ENCODE peak calls at places on chromosomes 11 and 22, in six cellular contexts. C is A549, F is Peyer's patch, M is right lobe of liver, B is body of pancreas, G is tibial nerve. V is an unnamed sample.

GRCh38 chr11:122068096-122068495 is 47.9 kb downstream of the BLID start:
- DNase-seq in C (no peak), F (no peak), B (no peak), M (no peak), G (no peak), V (no peak)

GRCh38 chr11:2825886-2826678 is 59.5 kb downstream of the CDKN1C start:
- DNase-seq in M (no peak), G (peak; percentile 74), F (no peak), B (peak; percentile 59), C (peak; percentile 20), V (peak; percentile 30)

GRCh38 chr11:79441159-79441875 is 487 bp upstream of the TENM4 start:
- DNase-seq in C (no peak), B (no peak), F (no peak), M (no peak), G (no peak), V (peak; percentile 19)

GRCh38 chr11:68692115-68692514 is 7.8 kb downstream of the GAL start:
- DNase-seq in C (no peak), F (no peak), G (no peak), B (no peak), M (no peak), V (no peak)

GRCh38 chr11:76885390-76886097 is 24.8 kb downstream of the ACER3 start:
- DNase-seq in M (no peak), B (no peak), C (no peak), F (no peak), G (no peak), V (no peak)

GRCh38 chr11:18802381-18803257 is 11.0 kb upstream of the PTPN5 start:
- DNase-seq in G (no peak), M (no peak), F (peak; percentile 24), C (peak; percentile 66), B (peak; percentile 75), V (peak; percentile 44)

GRCh38 chr11:7548659-7549283 is 35.0 kb downstream of the PPFIBP2 start:
- DNase-seq in F (peak; percentile 27), G (no peak), M (peak; percentile 55), C (no peak), B (peak; percentile 58), V (peak; percentile 49)

GRCh38 chr11:70409871-70410270 is 11.5 kb downstream of the CTTN start:
- DNase-seq in M (no peak), C (no peak), G (no peak), F (no peak), B (no peak), V (no peak)

GRCh38 chr11:10533323-10533722 is 7.7 kb downstream of the RNF141 start:
- DNase-seq in G (no peak), M (no peak), B (no peak), C (no peak), F (no peak), V (no peak)

GRCh38 chr22:26672060-26672471 is 14.7 kb downstream of the MIAT start:
- DNase-seq in B (no peak), F (no peak), C (no peak), M (no peak), G (no peak), V (no peak)

GRCh38 chr22:30695351-30695762 is 683 bp downstream of the OSBP2 start:
- DNase-seq in F (no peak), M (no peak), C (no peak), G (no peak), B (peak; percentile 27), V (peak; percentile 34)

GRCh38 chr22:19911540-19912235 is 29.9 kb upstream of the COMT start:
- DNase-seq in C (no peak), M (no peak), F (no peak), B (no peak), G (no peak), V (no peak)

GRCh38 chr22:47626428-47627390 is 864.3 kb downstream of the TBC1D22A start:
- DNase-seq in F (peak; percentile 4), G (no peak), M (no peak), C (no peak), B (no peak), V (no peak)
- H3K9me3 ChIP-seq in F (no peaks in the 10 kb centered on the region), G (no peaks in the 10 kb centered on the region), M (no peaks in the 10 kb centered on the region), C (no peaks in the 10 kb centered on the region), B (no peaks in the 10 kb centered on the region), V (no peaks in the 10 kb centered on the region)

GRCh38 chr11:13251961-13252360 is 25.6 kb upstream of the BMAL1 start:
- DNase-seq in M (no peak), G (no peak), C (no peak), F (no peak), B (no peak), V (no peak)

GRCh38 chr11:13247606-13248320 is 29.8 kb upstream of the BMAL1 start:
- DNase-seq in F (no peak), M (no peak), B (no peak), C (no peak), G (no peak), V (no peak)

GRCh38 chr11:13249177-13249576 is 28.4 kb upstream of the BMAL1 start:
- DNase-seq in F (no peak), C (no peak), M (no peak), B (no peak), G (no peak), V (no peak)

DNA sequence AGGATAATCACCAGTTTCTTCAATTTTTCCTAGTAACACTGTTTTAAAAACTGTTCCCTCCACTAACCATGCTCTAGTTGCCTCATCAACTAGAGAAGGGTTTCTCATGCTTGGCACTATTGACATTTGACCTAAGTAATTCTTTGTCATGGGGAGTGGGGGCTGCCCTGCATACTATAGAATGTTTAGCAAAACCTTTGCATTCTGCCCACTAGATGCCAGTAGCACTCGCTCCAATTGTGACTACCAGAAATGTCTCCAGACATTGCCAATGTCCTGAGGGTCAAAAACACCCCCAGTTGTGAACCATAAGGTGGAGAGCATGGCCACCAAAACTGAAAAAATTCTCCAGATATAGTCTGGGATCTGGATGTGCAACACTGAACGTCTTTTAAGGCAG is 27.6 kb upstream of the BMAL1 start:
- DNase-seq in C (no peak), G (no peak), B (no peak), M (no peak), F (no peak), V (no peak)
- TF ChIP-seq POLR2A in C (no peak), G (no peak), B (no peak), M (no peak), F (no peak), V (no peak)

GRCh38 chr11:793556-793955 is 3.7 kb upstream of the CEND1 start:
- DNase-seq in B (peak; percentile 93), F (no peak), M (peak; percentile 31), C (no peak), G (no peak), V (no peak)

GRCh38 chr11:791658-792534 is 2.0 kb upstream of the CEND1 start:
- DNase-seq in G (no peak), B (no peak), C (no peak), F (no peak), M (no peak), V (no peak)

GRCh38 chr11:790721-791564 is 1.1 kb upstream of the CEND1 start:
- DNase-seq in C (no peak), M (no peak), B (no peak), F (no peak), G (no peak), V (no peak)

GRCh38 chr11:792873-793272 is 3.0 kb upstream of the CEND1 start:
- DNase-seq in C (no peak), G (no peak), B (no peak), F (no peak), M (no peak), V (no peak)

DNA sequence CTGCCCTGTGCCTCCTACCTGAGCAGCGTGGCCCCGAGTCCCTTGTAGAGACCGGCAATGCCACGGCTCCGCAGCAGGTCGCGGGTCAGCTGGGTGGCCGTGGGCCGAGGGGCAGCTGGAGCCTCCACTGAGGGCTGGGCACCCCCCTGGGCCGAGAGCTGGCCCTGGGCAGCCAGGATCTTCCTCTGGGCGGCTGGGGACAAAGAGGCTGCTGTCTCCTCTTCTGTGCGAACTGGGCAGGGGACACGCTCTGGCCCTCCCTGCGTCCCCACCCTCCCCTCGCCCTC is 2.6 kb upstream of the CEND1 start:
- DNase-seq in M (no peak), B (no peak), G (no peak), F (no peak), C (no peak), V (no peak)
- H3K27ac ChIP-seq in M (no peak overlapping the region), B (no peak overlapping the region), G (no peak overlapping the region), F (no peak overlapping the region), C (no peak overlapping the region), V (no peak overlapping the region)

GRCh38 chr22:48923909-48924475 is 903.7 kb downstream of the BRD1 start:
- DNase-seq in C (no peak), G (no peak), B (no peak), M (no peak), F (no peak), V (no peak)
- H3K9me3 ChIP-seq in C (no peaks in the 10 kb centered on the region), G (no peaks in the 10 kb centered on the region), B (no peaks in the 10 kb centered on the region), M (no peaks in the 10 kb centered on the region), F (no peaks in the 10 kb centered on the region), V (no peaks in the 10 kb centered on the region)

GRCh38 chr11:121041072-121041471 is 17.2 kb downstream of the TBCEL start:
- DNase-seq in M (no peak), G (no peak), B (no peak), C (no peak), F (no peak), V (no peak)
- TF ChIP-seq POLR2A in M (no peak), G (no peak), B (no peak), C (no peak), F (no peak), V (no peak)

GRCh38 chr11:119729581-119730346 is 764 bp upstream of the NECTIN1 start:
- DNase-seq in C (peak; percentile 48), B (peak; percentile 71), G (no peak), F (peak; percentile 31), M (peak; percentile 78), V (peak; percentile 55)
- H3K27ac ChIP-seq in C (peak overlapping the region; percentile 93), B (peak overlapping the region; percentile 89), G (peak overlapping the region; percentile 89), F (peak overlapping the region; percentile 79), M (peak overlapping the region; percentile 45), V (peak overlapping the region; percentile 89)

V was measured in thyroid gland.